ENCODE peak calls at places on chromosomes 1 and 21, in nine cellular contexts. A is heart right ventricle; N is astrocyte of the spinal cord; Y is lower lobe of right lung; M is uterus; I is mesothelial cell of epicardium; O is GM06990; D is CD8-positive, alpha-beta T cell; K is OCI-LY7. X is an unnamed sample.

GRCh38 chr1:12552951-12553921 is 64.8 kb downstream of the DHRS3 start:
- DNase-seq in N (no peak), O (no peak), K (no peak), M (no peak), Y (peak), I (no peak), D (no peak), A (no peak), X (no peak)

GRCh38 chr1:179881642-179882252 is 338 bp upstream of the TOR1AIP1 start:
- DNase-seq in O (no peak), A (peak), M (peak), Y (no peak), D (no peak), N (peak), K (no peak), I (no peak), X (no peak)

GRCh38 chr1:84620720-84621313 is 46.6 kb upstream of the CTBS start:
- DNase-seq in A (peak), O (peak), N (peak), Y (peak), K (peak), D (peak), M (peak), I (peak), X (peak)

GRCh38 chr1:12556368-12556930 is 61.6 kb downstream of the DHRS3 start:
- DNase-seq in M (peak), I (no peak), D (no peak), Y (peak), K (no peak), A (no peak), O (no peak), N (peak), X (no peak)

GRCh38 chr21:46229133-46229922 is 754 bp upstream of the LSS start:
- DNase-seq in Y (peak), O (no peak), M (peak), A (no peak), N (no peak), I (peak), K (no peak), D (no peak), X (peak)

GRCh38 chr1:223609961-223610360 is 55.5 kb downstream of the CAPN8 start:
- DNase-seq in Y (no peak), O (no peak), I (no peak), A (no peak), N (no peak), D (no peak), M (no peak), K (no peak), X (no peak)

GRCh38 chr1:41399148-41399795 is 38.0 kb downstream of the FOXO6 start:
- DNase-seq in A (peak), D (no peak), O (no peak), K (no peak), M (no peak), N (no peak), Y (no peak), I (no peak), X (no peak)

GRCh38 chr21:34912022-34912933 is 136.8 kb downstream of the RUNX1 start:
- DNase-seq in D (no peak), K (no peak), N (no peak), A (no peak), M (no peak), I (no peak), O (no peak), Y (no peak), X (peak)

GRCh38 chr1:30418426-30419245 is 304.7 kb downstream of the MATN1 start:
- DNase-seq in D (no peak), A (no peak), M (peak), K (no peak), O (no peak), N (peak), I (no peak), Y (no peak), X (no peak)

GRCh38 chr21:35382696-35383095 is 333.6 kb upstream of the RUNX1 start:
- DNase-seq in O (no peak), K (no peak), I (no peak), M (no peak), N (peak), Y (no peak), D (no peak), A (no peak), X (no peak)

GRCh38 chr1:198756470-198756869 is 117.6 kb downstream of the PTPRC start:
- DNase-seq in A (no peak), K (no peak), O (no peak), Y (no peak), D (no peak), N (peak), I (no peak), M (no peak), X (no peak)

GRCh38 chr1:231929311-231929710 is 302.7 kb downstream of the DISC1 start:
- DNase-seq in N (peak), M (no peak), I (no peak), O (no peak), D (no peak), Y (no peak), K (no peak), A (no peak), X (no peak)

GRCh38 chr1:160117709-160118183 is 2.2 kb downstream of the ATP1A2 start:
- DNase-seq in N (peak), M (no peak), O (no peak), A (peak), K (no peak), Y (no peak), I (no peak), D (no peak), X (no peak)

GRCh38 chr1:25658791-25659431 is 42.3 kb downstream of the MAN1C1 start:
- DNase-seq in N (no peak), Y (no peak), A (peak), O (no peak), K (peak), D (no peak), M (peak), I (no peak), X (no peak)

GRCh38 chr1:81007024-81007423 is 793.7 kb upstream of the ADGRL2 start:
- DNase-seq in K (no peak), Y (no peak), A (no peak), I (no peak), D (no peak), M (no peak), N (no peak), O (no peak), X (no peak)

GRCh38 chr1:117930484-117930883 is 945 bp downstream of the WDR3 start:
- DNase-seq in O (no peak), A (no peak), M (no peak), K (no peak), I (no peak), N (peak), Y (no peak), D (no peak), X (no peak)

DNA sequence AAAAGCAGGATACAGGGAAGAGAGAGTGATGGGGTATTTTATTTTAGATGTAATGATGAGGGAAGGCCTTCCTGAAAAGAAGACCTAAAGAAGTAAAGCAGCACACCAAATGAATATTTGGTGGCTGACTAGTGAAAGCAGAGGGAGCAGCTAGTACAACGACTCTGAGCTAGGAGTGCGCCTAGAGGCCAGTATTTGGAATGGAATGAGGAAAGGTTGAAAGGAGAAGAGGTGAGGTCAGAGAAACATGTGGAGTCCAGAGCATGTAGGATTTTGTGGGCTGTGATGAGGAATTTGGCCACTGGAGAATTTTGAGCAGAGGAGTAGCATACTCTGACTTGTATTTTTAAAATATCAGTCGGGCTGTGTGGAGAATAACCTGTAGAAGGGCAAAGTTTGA is 11.8 kb upstream of the RPL5 start:
- DNase-seq in K (no peak), N (no peak), A (no peak), M (no peak), I (no peak), O (no peak), Y (no peak), D (no peak), X (no peak)
- TF ChIP-seq CTCF in K (no peak), N (no peak), A (no peak), M (no peak), I (no peak), O (no peak), Y (no peak), D (no peak), X (no peak)

GRCh38 chr1:230211436-230212145 is 144.6 kb downstream of the GALNT2 start:
- DNase-seq in M (no peak), O (no peak), D (no peak), I (no peak), N (no peak), Y (no peak), A (no peak), K (peak), X (no peak)

GRCh38 chr1:230218667-230219066 is 151.6 kb downstream of the GALNT2 start:
- DNase-seq in I (no peak), K (no peak), Y (no peak), D (no peak), N (no peak), A (no peak), M (no peak), O (no peak), X (no peak)

GRCh38 chr1:230212405-230212936 is 145.4 kb downstream of the GALNT2 start:
- DNase-seq in N (no peak), Y (no peak), D (no peak), I (no peak), K (peak), M (no peak), O (peak), A (no peak), X (peak)

GRCh38 chr1:230215529-230215928 is 148.5 kb downstream of the GALNT2 start:
- DNase-seq in Y (no peak), I (no peak), N (no peak), D (no peak), M (no peak), K (no peak), O (no peak), A (no peak), X (no peak)

DNA sequence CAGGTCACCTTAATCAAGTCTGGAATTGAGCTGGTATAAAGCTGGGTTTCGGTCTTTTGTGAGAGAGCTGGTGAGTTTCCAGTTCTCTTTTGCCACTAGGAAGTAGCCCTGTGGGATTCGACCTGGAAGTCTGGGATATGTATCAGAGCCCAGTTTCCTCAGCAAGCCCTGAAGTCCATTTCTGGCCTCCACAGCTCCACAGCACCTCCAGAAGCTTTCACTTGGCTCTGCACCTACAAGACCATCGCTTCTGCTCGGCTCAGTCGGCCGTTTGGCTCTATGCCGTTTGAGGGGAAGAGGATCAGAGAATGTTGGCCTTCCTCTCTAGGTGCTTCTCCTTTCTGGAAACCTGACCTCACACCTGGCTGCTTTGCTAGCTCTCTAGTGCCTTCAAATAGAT is 148.0 kb downstream of the GALNT2 start:
- DNase-seq in I (no peak), A (peak), D (no peak), Y (no peak), O (no peak), K (no peak), M (peak), N (peak), X (no peak)
- TF ChIP-seq CTCF in I (no peak), A (peak), D (no peak), Y (peak), O (no peak), K (peak), M (peak), N (peak), X (no peak)

DNA sequence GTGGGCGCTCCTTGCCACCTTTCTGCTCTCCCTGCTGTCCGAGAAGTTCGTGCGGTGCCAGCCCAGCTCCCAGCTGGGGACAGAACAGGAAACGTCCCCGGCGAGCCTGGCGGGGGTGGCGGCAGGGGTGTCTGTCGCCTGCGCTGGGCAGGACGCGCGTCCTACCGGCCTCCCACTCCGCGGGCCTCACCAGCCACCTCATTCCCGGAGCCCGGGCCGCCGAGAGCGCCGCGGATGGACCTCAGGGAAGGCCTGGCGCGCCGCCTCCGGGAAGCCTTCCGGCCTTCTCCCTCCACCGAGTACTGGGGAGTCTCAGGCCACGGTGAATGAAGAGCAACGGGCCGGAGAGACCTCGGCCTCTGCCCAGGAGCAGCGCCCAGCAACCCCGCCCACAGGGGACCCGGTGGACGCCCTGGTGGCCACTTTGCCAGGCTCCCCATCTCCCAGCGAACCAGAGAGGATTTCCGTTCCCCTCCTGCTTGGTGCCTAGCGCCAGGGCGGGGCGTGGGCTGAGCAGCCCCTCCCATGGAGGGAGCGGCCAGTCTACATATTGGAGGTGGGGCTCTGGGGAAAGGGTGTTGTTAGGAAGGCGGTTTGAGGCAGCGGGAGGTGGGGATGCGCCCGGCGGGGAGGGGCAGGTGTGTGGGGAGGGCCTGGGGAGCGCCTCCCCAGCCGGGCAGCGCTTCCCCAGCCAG is 9.5 kb upstream of the TNFRSF14 start:
- DNase-seq in Y (peak), I (no peak), D (peak), K (peak), M (peak), A (peak), N (peak), O (peak), X (peak)
- TF ChIP-seq CTCF in Y (peak), I (no peak), D (no peak), K (no peak), M (peak), A (no peak), N (no peak), O (no peak), X (no peak)

GRCh38 chr21:44444286-44444931 is 10.9 kb upstream of the LRRC3 start:
- DNase-seq in D (no peak), N (no peak), M (no peak), I (no peak), Y (peak), K (peak), O (no peak), A (no peak), X (no peak)
- TF ChIP-seq CTCF in D (no peak), N (no peak), M (no peak), I (no peak), Y (no peak), K (peak), O (peak), A (no peak), X (peak)

GRCh38 chr1:115201598-115201997 is 112.3 kb upstream of the TSPAN2 start:
- DNase-seq in O (no peak), Y (no peak), A (no peak), M (no peak), I (no peak), D (no peak), K (no peak), N (no peak), X (no peak)
- TF ChIP-seq CTCF in O (no peak), Y (no peak), A (no peak), M (no peak), I (no peak), D (no peak), K (no peak), N (no peak), X (no peak)

GRCh38 chr1:192477630-192478029 is 97.9 kb upstream of the RGS1 start:
- DNase-seq in O (peak), Y (no peak), K (peak), D (no peak), N (peak), A (no peak), I (no peak), M (no peak), X (peak)
- TF ChIP-seq CTCF in O (peak), Y (peak), K (peak), D (peak), N (peak), A (peak), I (peak), M (peak), X (no peak)

GRCh38 chr1:235649722-235650163 is at the start of gene GNG4:
- DNase-seq in O (no peak), A (no peak), D (no peak), Y (no peak), I (peak), K (no peak), M (no peak), N (no peak), X (peak)

GRCh38 chr1:235651170-235651806 is 1.7 kb upstream of the GNG4 start:
- DNase-seq in M (no peak), Y (no peak), D (no peak), I (no peak), A (no peak), K (no peak), N (no peak), O (no peak), X (no peak)

GRCh38 chr1:235648954-235649721 is 446 bp downstream of the GNG4 start:
- DNase-seq in K (no peak), M (peak), D (peak), Y (peak), A (peak), O (no peak), I (peak), N (peak), X (peak)

GRCh38 chr1:235652364-235652763 is 2.8 kb upstream of the GNG4 start:
- DNase-seq in N (no peak), D (no peak), O (no peak), M (no peak), K (no peak), I (no peak), Y (no peak), A (no peak), X (no peak)

DNA sequence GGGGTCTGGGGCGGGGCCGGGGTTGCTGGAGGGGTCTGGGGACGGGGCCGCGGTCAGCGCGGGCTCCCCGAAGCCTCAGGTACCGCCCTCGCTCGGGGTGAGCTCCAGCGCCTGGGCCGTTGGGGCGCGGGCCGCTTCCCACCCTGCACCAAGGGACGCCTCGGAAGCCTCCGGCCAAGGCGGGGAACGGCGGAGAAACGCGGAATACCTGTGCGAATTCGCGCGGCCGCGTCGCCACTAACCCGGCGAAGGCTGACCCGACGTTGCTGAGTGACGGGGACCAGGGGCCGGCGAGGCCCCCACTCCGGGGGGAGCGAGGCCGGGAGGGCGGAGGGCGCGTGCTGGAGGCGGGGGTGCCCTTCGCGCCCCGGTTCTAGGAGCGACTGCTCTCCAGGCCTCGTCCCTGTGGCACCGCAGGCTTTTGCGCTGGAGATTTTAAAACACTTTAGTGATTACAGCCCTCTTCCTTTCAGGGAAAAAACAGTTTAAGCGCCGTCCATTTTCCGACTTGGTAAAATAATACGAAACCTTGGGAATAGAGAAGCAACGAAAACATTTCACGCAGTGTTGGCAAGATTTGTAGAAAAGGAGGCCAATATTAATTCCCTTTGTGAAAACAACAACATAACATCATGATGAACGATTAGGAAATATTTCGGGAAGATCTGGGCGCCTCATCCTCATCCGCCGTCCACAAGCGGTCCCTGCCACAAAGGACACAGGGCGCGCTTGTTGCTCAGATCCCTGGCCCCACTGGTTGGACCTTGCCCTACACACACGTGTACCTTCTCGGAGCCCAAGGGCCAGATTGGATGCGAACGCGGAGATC is 971 bp upstream of the GNG4 start:
- DNase-seq in D (no peak), K (no peak), N (peak), I (peak), A (no peak), O (no peak), M (no peak), Y (no peak), X (peak)
- TF ChIP-seq CTCF in D (no peak), K (no peak), N (no peak), I (no peak), A (no peak), O (no peak), M (no peak), Y (no peak), X (no peak)

GRCh38 chr1:2561898-2562895 is 6.0 kb downstream of the TNFRSF14 start:
- DNase-seq in K (no peak), I (no peak), N (no peak), M (no peak), A (no peak), O (no peak), Y (no peak), D (no peak), X (no peak)
- TF ChIP-seq CTCF in K (peak), I (no peak), N (no peak), M (no peak), A (peak), O (peak), Y (peak), D (peak), X (peak)